ENCODE peak calls at places on chromosomes 13 and 19, in seven cellular contexts. One of them, this sample, is unnamed.

GRCh38 chr19:19067276-19068072 is 3.7 kb downstream of the SLC25A42 start:
- DNase-seq in heart right ventricle: peak; percentile 28
- DNase-seq in stomach: no peak
- DNase-seq in aorta: no peak
- DNase-seq in hepatocyte: no peak
- DNase-seq in mammary epithelial cell: no peak
- DNase-seq in mucosa of descending colon: no peak
- DNase-seq in this sample: peak; percentile 56

GRCh38 chr13:36981156-36981743 is 17.9 kb downstream of the ALG5 start:
- DNase-seq in heart right ventricle: no peak
- DNase-seq in stomach: no peak
- DNase-seq in aorta: no peak
- DNase-seq in hepatocyte: peak; percentile 55
- DNase-seq in mammary epithelial cell: peak; percentile 11
- DNase-seq in mucosa of descending colon: no peak
- DNase-seq in this sample: no peak

GRCh38 chr19:48674216-48674809 is 1.5 kb upstream of the NTN5 start:
- DNase-seq in heart right ventricle: no peak
- DNase-seq in stomach: no peak
- DNase-seq in aorta: no peak
- DNase-seq in hepatocyte: no peak
- DNase-seq in mammary epithelial cell: no peak
- DNase-seq in mucosa of descending colon: no peak
- DNase-seq in this sample: no peak

GRCh38 chr19:57434386-57435061 is 601 bp upstream of the ZNF749 start:
- DNase-seq in heart right ventricle: no peak
- DNase-seq in stomach: no peak
- DNase-seq in aorta: no peak
- DNase-seq in hepatocyte: no peak
- DNase-seq in mammary epithelial cell: no peak
- DNase-seq in mucosa of descending colon: no peak
- DNase-seq in this sample: no peak

GRCh38 chr13:93435651-93436050 is 209.0 kb downstream of the GPC6 start:
- DNase-seq in heart right ventricle: no peak
- DNase-seq in stomach: no peak
- DNase-seq in aorta: no peak
- DNase-seq in hepatocyte: no peak
- DNase-seq in mammary epithelial cell: no peak
- DNase-seq in mucosa of descending colon: no peak
- DNase-seq in this sample: no peak

GRCh38 chr13:31409678-31410356 is 210.0 kb downstream of the B3GLCT start:
- DNase-seq in heart right ventricle: no peak
- DNase-seq in stomach: no peak
- DNase-seq in aorta: no peak
- DNase-seq in hepatocyte: peak; percentile 20
- DNase-seq in mammary epithelial cell: peak; percentile 3
- DNase-seq in mucosa of descending colon: no peak
- DNase-seq in this sample: no peak

GRCh38 chr13:90448466-90449037 is 898.9 kb upstream of the MIR17HG start:
- DNase-seq in heart right ventricle: no peak
- DNase-seq in stomach: no peak
- DNase-seq in aorta: no peak
- DNase-seq in hepatocyte: no peak
- DNase-seq in mammary epithelial cell: no peak
- DNase-seq in mucosa of descending colon: no peak
- DNase-seq in this sample: no peak

GRCh38 chr13:44004881-44005280 is 125.2 kb downstream of the LACC1 start:
- DNase-seq in heart right ventricle: no peak
- DNase-seq in stomach: no peak
- DNase-seq in aorta: no peak
- DNase-seq in hepatocyte: peak; percentile 20
- DNase-seq in mammary epithelial cell: peak; percentile 75
- DNase-seq in mucosa of descending colon: no peak
- DNase-seq in this sample: no peak

GRCh38 chr13:91704398-91704797 is 306.0 kb downstream of the GPC5 start:
- DNase-seq in heart right ventricle: no peak
- DNase-seq in stomach: no peak
- DNase-seq in aorta: no peak
- DNase-seq in hepatocyte: no peak
- DNase-seq in mammary epithelial cell: no peak
- DNase-seq in mucosa of descending colon: no peak
- DNase-seq in this sample: no peak

GRCh38 chr13:33799950-33800592 is 17.9 kb upstream of the RFC3 start:
- DNase-seq in heart right ventricle: no peak
- DNase-seq in stomach: no peak
- DNase-seq in aorta: no peak
- DNase-seq in hepatocyte: peak; percentile 44
- DNase-seq in mammary epithelial cell: peak; percentile 11
- DNase-seq in mucosa of descending colon: no peak
- DNase-seq in this sample: no peak

GRCh38 chr13:97367427-97367826 is 66.5 kb upstream of the RAP2A start:
- DNase-seq in heart right ventricle: no peak
- DNase-seq in stomach: no peak
- DNase-seq in aorta: no peak
- DNase-seq in hepatocyte: peak; percentile 42
- DNase-seq in mammary epithelial cell: no peak
- DNase-seq in mucosa of descending colon: no peak
- DNase-seq in this sample: peak; percentile 46

GRCh38 chr13:99307648-99308339 is 595 bp upstream of the GPR183 start:
- DNase-seq in heart right ventricle: no peak
- DNase-seq in stomach: no peak
- DNase-seq in aorta: peak; percentile 67
- DNase-seq in hepatocyte: peak; percentile 63
- DNase-seq in mammary epithelial cell: peak; percentile 78
- DNase-seq in mucosa of descending colon: no peak
- DNase-seq in this sample: peak; percentile 81

GRCh38 chr13:33236021-33236420 is 49.5 kb downstream of the STARD13 start:
- DNase-seq in heart right ventricle: no peak
- DNase-seq in stomach: no peak
- DNase-seq in aorta: no peak
- DNase-seq in hepatocyte: no peak
- DNase-seq in mammary epithelial cell: no peak
- DNase-seq in mucosa of descending colon: no peak
- DNase-seq in this sample: no peak

GRCh38 chr13:49996166-49996915 is 501 bp upstream of the TRIM13 start:
- DNase-seq in heart right ventricle: peak; percentile 93
- DNase-seq in stomach: peak; percentile 95
- DNase-seq in aorta: peak; percentile 96
- DNase-seq in hepatocyte: peak; percentile 97
- DNase-seq in mammary epithelial cell: peak; percentile 87
- DNase-seq in mucosa of descending colon: peak; percentile 96
- DNase-seq in this sample: peak; percentile 94

GRCh38 chr13:59477011-59477410 is 686.7 kb downstream of the DIAPH3 start:
- DNase-seq in heart right ventricle: no peak
- DNase-seq in stomach: no peak
- DNase-seq in aorta: no peak
- DNase-seq in hepatocyte: no peak
- DNase-seq in mammary epithelial cell: no peak
- DNase-seq in mucosa of descending colon: no peak
- DNase-seq in this sample: no peak

GRCh38 chr13:21242236-21242635 is 65.8 kb downstream of the MRPL57 start:
- DNase-seq in heart right ventricle: no peak
- DNase-seq in stomach: no peak
- DNase-seq in aorta: no peak
- DNase-seq in hepatocyte: no peak
- DNase-seq in mammary epithelial cell: no peak
- DNase-seq in mucosa of descending colon: no peak
- DNase-seq in this sample: no peak

GRCh38 chr19:8558325-8558724 is 18.9 kb downstream of the MYO1F start:
- DNase-seq in heart right ventricle: no peak
- DNase-seq in stomach: no peak
- DNase-seq in aorta: no peak
- DNase-seq in hepatocyte: no peak
- DNase-seq in mammary epithelial cell: no peak
- DNase-seq in mucosa of descending colon: no peak
- DNase-seq in this sample: no peak

GRCh38 chr19:40687525-40688016 is 2.9 kb downstream of the NUMBL start:
- DNase-seq in heart right ventricle: peak; percentile 82
- DNase-seq in stomach: peak; percentile 75
- DNase-seq in aorta: peak; percentile 89
- DNase-seq in hepatocyte: no peak
- DNase-seq in mammary epithelial cell: no peak
- DNase-seq in mucosa of descending colon: peak; percentile 75
- DNase-seq in this sample: peak; percentile 44

GRCh38 chr19:14366529-14366928 is 14.7 kb upstream of the ADGRE5 start:
- DNase-seq in heart right ventricle: peak; percentile 44
- DNase-seq in stomach: peak; percentile 95
- DNase-seq in aorta: peak; percentile 86
- DNase-seq in hepatocyte: peak; percentile 81
- DNase-seq in mammary epithelial cell: peak; percentile 87
- DNase-seq in mucosa of descending colon: peak; percentile 95
- DNase-seq in this sample: peak; percentile 69

GRCh38 chr13:33543631-33544030 is 258.1 kb upstream of the STARD13 start:
- DNase-seq in heart right ventricle: no peak
- DNase-seq in stomach: no peak
- DNase-seq in aorta: no peak
- DNase-seq in hepatocyte: peak; percentile 18
- DNase-seq in mammary epithelial cell: peak; percentile 2
- DNase-seq in mucosa of descending colon: no peak
- DNase-seq in this sample: no peak

GRCh38 chr19:14463747-14464146 is 11.4 kb downstream of the PTGER1 start:
- DNase-seq in heart right ventricle: no peak
- DNase-seq in stomach: no peak
- DNase-seq in aorta: no peak
- DNase-seq in hepatocyte: no peak
- DNase-seq in mammary epithelial cell: no peak
- DNase-seq in mucosa of descending colon: no peak
- DNase-seq in this sample: no peak

GRCh38 chr19:45321848-45322247 is 827 bp downstream of the CKM start:
- DNase-seq in heart right ventricle: peak; percentile 61
- DNase-seq in stomach: no peak
- DNase-seq in aorta: no peak
- DNase-seq in hepatocyte: no peak
- DNase-seq in mammary epithelial cell: no peak
- DNase-seq in mucosa of descending colon: no peak
- DNase-seq in this sample: no peak

GRCh38 chr13:37914781-37915391 is 45.3 kb upstream of the TRPC4 start:
- DNase-seq in heart right ventricle: no peak
- DNase-seq in stomach: no peak
- DNase-seq in aorta: no peak
- DNase-seq in hepatocyte: no peak
- DNase-seq in mammary epithelial cell: peak; percentile 84
- DNase-seq in mucosa of descending colon: no peak
- DNase-seq in this sample: no peak

DNA sequence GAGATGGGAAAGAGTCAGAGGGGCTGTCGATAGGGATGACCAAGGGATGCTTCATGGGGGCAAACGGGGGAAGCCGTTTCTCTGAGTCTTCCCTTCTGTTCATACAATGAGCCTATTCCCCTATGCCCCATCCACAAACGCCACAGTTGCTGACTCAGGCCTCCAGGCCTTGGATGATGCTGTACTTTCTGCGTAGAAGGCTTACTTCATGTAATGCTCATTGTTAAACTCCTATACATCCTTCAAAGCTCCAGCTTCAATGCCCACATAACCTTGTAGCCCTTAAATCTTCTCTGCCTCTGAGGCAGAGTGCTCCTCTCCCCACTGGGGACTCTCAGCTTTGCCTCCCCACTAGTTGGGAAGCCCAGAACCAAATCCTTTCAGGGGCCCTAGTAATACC is 120.3 kb downstream of the PTPRS start:
- DNase-seq in heart right ventricle: no peak
- DNase-seq in stomach: no peak
- DNase-seq in aorta: no peak
- DNase-seq in hepatocyte: no peak
- DNase-seq in mammary epithelial cell: no peak
- DNase-seq in mucosa of descending colon: no peak
- DNase-seq in this sample: no peak
- H3K4me1 ChIP-seq in heart right ventricle: no peaks in the 10 kb centered on the region
- H3K4me1 ChIP-seq in stomach: no peaks in the 10 kb centered on the region
- H3K4me1 ChIP-seq in aorta: no peaks in the 10 kb centered on the region
- H3K4me1 ChIP-seq in hepatocyte: no peaks in the 10 kb centered on the region
- H3K4me1 ChIP-seq in mammary epithelial cell: no peaks in the 10 kb centered on the region
- H3K4me1 ChIP-seq in mucosa of descending colon: no peaks in the 10 kb centered on the region
- H3K4me1 ChIP-seq in this sample: no peaks in the 10 kb centered on the region

GRCh38 chr13:113658836-113659235 is 838 bp upstream of the ATP4B start:
- DNase-seq in heart right ventricle: no peak
- DNase-seq in stomach: peak; percentile 23
- DNase-seq in aorta: peak; percentile 21
- DNase-seq in hepatocyte: no peak
- DNase-seq in mammary epithelial cell: no peak
- DNase-seq in mucosa of descending colon: peak; percentile 18
- DNase-seq in this sample: no peak
- H3K4me1 ChIP-seq in heart right ventricle: no peaks in the 10 kb centered on the region
- H3K4me1 ChIP-seq in stomach: peaks cover 16% of the 10 kb centered on the region
- H3K4me1 ChIP-seq in aorta: no peaks in the 10 kb centered on the region
- H3K4me1 ChIP-seq in hepatocyte: no peaks in the 10 kb centered on the region
- H3K4me1 ChIP-seq in mammary epithelial cell: peaks cover 8% of the 10 kb centered on the region
- H3K4me1 ChIP-seq in mucosa of descending colon: peaks cover 3% of the 10 kb centered on the region
- H3K4me1 ChIP-seq in this sample: no peaks in the 10 kb centered on the region

GRCh38 chr13:60655268-60655667 is 258.2 kb downstream of the TDRD3 start:
- DNase-seq in heart right ventricle: no peak
- DNase-seq in stomach: no peak
- DNase-seq in aorta: no peak
- DNase-seq in hepatocyte: no peak
- DNase-seq in mammary epithelial cell: no peak
- DNase-seq in mucosa of descending colon: no peak
- DNase-seq in this sample: no peak

GRCh38 chr13:60654405-60654804 is 257.4 kb downstream of the TDRD3 start:
- DNase-seq in heart right ventricle: peak; percentile 23
- DNase-seq in stomach: peak; percentile 59
- DNase-seq in aorta: peak; percentile 42
- DNase-seq in hepatocyte: peak; percentile 62
- DNase-seq in mammary epithelial cell: no peak
- DNase-seq in mucosa of descending colon: peak; percentile 28
- DNase-seq in this sample: peak; percentile 10
- H3K4me1 ChIP-seq in heart right ventricle: no peaks in the 10 kb centered on the region
- H3K4me1 ChIP-seq in stomach: no peaks in the 10 kb centered on the region
- H3K4me1 ChIP-seq in aorta: no peaks in the 10 kb centered on the region
- H3K4me1 ChIP-seq in hepatocyte: no peaks in the 10 kb centered on the region
- H3K4me1 ChIP-seq in mammary epithelial cell: no peaks in the 10 kb centered on the region
- H3K4me1 ChIP-seq in mucosa of descending colon: no peaks in the 10 kb centered on the region
- H3K4me1 ChIP-seq in this sample: no peaks in the 10 kb centered on the region

DNA sequence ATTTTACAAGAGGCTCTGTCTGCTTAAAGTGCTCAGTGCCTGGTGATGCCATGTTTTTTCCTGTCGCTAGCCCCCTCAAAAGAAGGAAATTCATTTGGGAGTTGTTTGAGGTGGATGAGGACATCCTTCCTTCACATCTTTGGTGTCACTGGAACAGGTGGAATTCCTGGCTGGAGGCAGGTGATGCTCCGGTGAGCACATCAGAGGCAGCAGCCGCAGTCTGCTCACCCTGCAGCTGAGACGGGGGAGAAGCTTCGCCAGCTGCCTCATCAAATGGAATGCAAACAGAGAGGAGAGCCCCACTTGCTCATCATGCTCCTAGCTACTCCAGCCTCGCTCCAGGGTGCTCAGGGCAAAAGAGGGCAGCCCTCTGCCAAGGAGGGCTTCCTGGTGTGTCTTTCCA is 74.1 kb upstream of the UBL3 start:
- DNase-seq in heart right ventricle: no peak
- DNase-seq in stomach: no peak
- DNase-seq in aorta: no peak
- DNase-seq in hepatocyte: peak; percentile 36
- DNase-seq in mammary epithelial cell: peak; percentile 46
- DNase-seq in mucosa of descending colon: peak; percentile 43
- DNase-seq in this sample: peak; percentile 81
- H3K4me1 ChIP-seq in heart right ventricle: peaks cover 21% of the 10 kb centered on the region
- H3K4me1 ChIP-seq in stomach: peaks cover 62% of the 10 kb centered on the region
- H3K4me1 ChIP-seq in aorta: peaks cover 9% of the 10 kb centered on the region
- H3K4me1 ChIP-seq in hepatocyte: peaks cover 41% of the 10 kb centered on the region
- H3K4me1 ChIP-seq in mammary epithelial cell: peaks cover 44% of the 10 kb centered on the region
- H3K4me1 ChIP-seq in mucosa of descending colon: peaks cover 30% of the 10 kb centered on the region
- H3K4me1 ChIP-seq in this sample: peaks cover 42% of the 10 kb centered on the region